ENCODE peak calls at places on chromosomes 13 and 19, in ten cellular contexts. V is adrenal gland, X is nephron progenitor cell, E is PC-3, F is epithelial cell of esophagus, N is body of pancreas, Z is mammary epithelial cell, S is endothelial cell, Y is heart left ventricle, C is heart right ventricle. W is an unnamed sample.

GRCh38 chr13:44493213-44493812 is 82.8 kb downstream of the TSC22D1 start:
- DNase-seq in V (no peak), X (no peak), E (no peak), F (no peak), N (no peak), Z (no peak), S (no peak), Y (no peak), C (no peak), W (no peak)

GRCh38 chr13:26051231-26052135 is at the start of gene SHISA2:
- DNase-seq in V (no peak), X (peak), E (peak), F (peak), N (peak), Z (peak), S (peak), Y (peak), C (no peak), W (no peak)

GRCh38 chr19:44968670-44969069 is 13.5 kb downstream of the CLPTM1 start:
- DNase-seq in V (no peak), X (no peak), E (no peak), F (no peak), N (no peak), Z (no peak), S (no peak), Y (no peak), C (no peak), W (no peak)

GRCh38 chr13:101916108-101916757 is 463.8 kb downstream of the ITGBL1 start:
- DNase-seq in V (no peak), X (peak), E (no peak), F (peak), N (peak), Z (peak), S (peak), Y (peak), C (no peak), W (no peak)

GRCh38 chr13:96020155-96020575 is 33.0 kb downstream of the UGGT2 start:
- DNase-seq in V (peak), X (peak), E (peak), F (peak), N (peak), Z (peak), S (peak), Y (no peak), C (peak), W (peak)

GRCh38 chr19:46748325-46749109 is 2.3 kb upstream of the STRN4 start:
- DNase-seq in V (peak), X (peak), E (peak), F (peak), N (peak), Z (no peak), S (peak), Y (no peak), C (peak), W (peak)

GRCh38 chr13:79870123-79870522 is 389.2 kb downstream of the NDFIP2 start:
- DNase-seq in V (no peak), X (no peak), E (no peak), F (peak), N (no peak), Z (no peak), S (no peak), Y (no peak), C (no peak), W (no peak)

GRCh38 chr19:53365899-53366493 is 491 bp downstream of the ZNF525 start:
- DNase-seq in V (no peak), X (peak), E (peak), F (peak), N (peak), Z (peak), S (peak), Y (no peak), C (no peak), W (peak)

GRCh38 chr13:88288326-88288725 is 617.2 kb downstream of the SLITRK5 start:
- DNase-seq in V (no peak), X (no peak), E (no peak), F (no peak), N (no peak), Z (no peak), S (no peak), Y (no peak), C (no peak), W (no peak)

GRCh38 chr13:40402931-40403412 is 263.5 kb downstream of the FOXO1 start:
- DNase-seq in V (no peak), X (no peak), E (peak), F (peak), N (no peak), Z (no peak), S (no peak), Y (no peak), C (no peak), W (peak)

GRCh38 chr13:71018544-71018943 is 848.5 kb downstream of the DACH1 start:
- DNase-seq in V (no peak), X (no peak), E (no peak), F (no peak), N (no peak), Z (no peak), S (no peak), Y (no peak), C (no peak), W (no peak)
- TF ChIP-seq CTCF in V (no peak), X (no peak), E (no peak), F (no peak), N (no peak), Z (no peak), S (no peak), Y (no peak), C (no peak), W (no peak)

DNA sequence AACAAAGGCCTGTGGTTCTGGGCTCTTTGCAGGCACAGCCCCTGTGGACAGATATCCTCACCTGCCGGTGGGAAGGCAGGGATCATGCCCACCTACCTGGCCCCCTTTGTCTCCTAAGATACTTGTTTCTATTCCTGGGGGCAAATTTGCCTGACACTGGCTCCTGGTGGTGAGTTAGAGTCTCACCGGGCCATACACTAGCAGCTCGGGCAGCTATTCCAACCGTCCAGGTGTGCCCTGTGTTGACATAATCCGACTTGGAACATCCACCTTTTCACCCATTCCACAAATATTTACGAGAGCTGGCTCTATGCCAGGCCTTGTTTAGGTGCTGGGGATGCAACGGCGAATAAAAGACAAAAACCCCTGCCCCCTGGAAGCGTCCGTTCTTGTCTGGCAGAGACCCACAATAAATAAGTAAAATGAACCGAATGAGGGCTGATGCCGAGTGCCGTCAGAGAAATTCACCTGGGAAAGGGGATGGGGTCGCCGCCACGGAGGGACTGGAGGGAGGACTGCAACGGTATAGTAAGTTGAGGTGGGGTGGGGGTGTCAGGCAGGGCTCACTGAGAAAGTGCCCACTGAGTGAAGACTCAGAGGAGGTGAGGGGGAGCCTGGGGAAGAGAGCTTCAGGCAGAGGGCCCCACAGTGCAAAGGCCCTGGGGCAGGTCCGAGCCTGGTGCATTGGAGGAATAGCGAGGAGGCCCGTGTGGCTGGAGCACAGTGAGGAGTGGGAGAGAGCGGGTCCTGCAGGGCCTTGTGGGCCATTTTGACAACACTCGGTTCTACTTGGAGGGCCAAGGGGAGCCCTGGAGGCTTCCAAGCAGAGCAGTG is 43.2 kb upstream of the RANBP3 start:
- DNase-seq in V (no peak), X (no peak), E (peak), F (peak), N (peak), Z (no peak), S (no peak), Y (no peak), C (no peak), W (no peak)
- TF ChIP-seq CTCF in V (no peak), X (no peak), E (peak), F (no peak), N (no peak), Z (no peak), S (no peak), Y (no peak), C (no peak), W (no peak)

GRCh38 chr13:98541701-98542203 is 35.2 kb downstream of the STK24 start:
- DNase-seq in V (peak), X (no peak), E (no peak), F (no peak), N (no peak), Z (no peak), S (no peak), Y (no peak), C (no peak), W (peak)
- TF ChIP-seq CTCF in V (peak), X (no peak), E (no peak), F (no peak), N (no peak), Z (no peak), S (peak), Y (no peak), C (no peak), W (peak)

GRCh38 chr13:37429976-37430375 is 168.6 kb downstream of the POSTN start:
- DNase-seq in V (no peak), X (no peak), E (no peak), F (peak), N (no peak), Z (peak), S (no peak), Y (no peak), C (no peak), W (peak)

DNA sequence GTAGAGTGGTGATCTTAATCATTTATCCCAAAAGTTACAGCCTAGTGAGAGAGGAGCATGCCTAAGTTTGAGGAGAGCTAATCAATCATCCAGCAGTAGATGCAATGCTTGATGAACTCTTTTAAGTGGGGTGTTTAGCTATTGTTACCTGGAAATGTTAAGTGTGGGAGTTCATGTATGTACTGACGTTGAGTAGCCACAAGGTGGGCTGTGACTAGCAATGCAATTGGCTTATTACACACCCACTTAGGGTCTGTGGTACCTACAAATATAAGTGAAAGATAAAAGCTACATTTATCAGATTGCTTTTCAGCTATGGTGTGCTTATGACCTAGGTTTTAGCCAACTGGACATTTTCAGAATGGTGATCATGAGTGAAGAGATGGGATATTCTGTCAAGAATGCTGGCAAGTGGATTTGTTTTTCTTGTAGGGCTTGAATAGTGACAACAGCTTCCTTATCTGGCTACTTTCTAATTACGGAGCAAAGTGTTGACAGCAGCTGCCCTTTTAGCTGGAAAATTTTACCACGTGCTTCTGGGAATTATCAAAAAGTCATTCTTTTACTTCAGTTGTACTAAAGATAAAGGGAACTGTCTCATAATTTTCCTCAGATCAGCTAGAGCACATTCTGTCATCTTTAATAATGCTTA is 170.6 kb downstream of the POSTN start:
- DNase-seq in V (no peak), X (no peak), E (no peak), F (no peak), N (no peak), Z (no peak), S (no peak), Y (no peak), C (peak), W (no peak)
- TF ChIP-seq CTCF in V (no peak), X (no peak), E (peak), F (no peak), N (no peak), Z (no peak), S (no peak), Y (no peak), C (no peak), W (peak)

GRCh38 chr19:49664171-49665070 is 1.2 kb downstream of the IRF3 start:
- DNase-seq in V (peak), X (peak), E (peak), F (peak), N (peak), Z (peak), S (peak), Y (peak), C (peak), W (peak)

GRCh38 chr19:49663224-49663623 is 2.4 kb downstream of the IRF3 start:
- DNase-seq in V (no peak), X (no peak), E (no peak), F (no peak), N (no peak), Z (no peak), S (no peak), Y (peak), C (no peak), W (no peak)

GRCh38 chr19:49667473-49667872 is 1.7 kb downstream of the BCL2L12 start:
- DNase-seq in V (no peak), X (no peak), E (no peak), F (no peak), N (no peak), Z (no peak), S (no peak), Y (no peak), C (no peak), W (no peak)

GRCh38 chr19:49665301-49666119 is at the start of the genes BCL2L12 and IRF3:
- DNase-seq in V (peak), X (peak), E (peak), F (peak), N (peak), Z (peak), S (peak), Y (peak), C (peak), W (peak)

GRCh38 chr19:49666120-49666444 is 349 bp downstream of the BCL2L12 start:
- DNase-seq in V (no peak), X (no peak), E (no peak), F (no peak), N (no peak), Z (no peak), S (no peak), Y (no peak), C (no peak), W (no peak)
- TF ChIP-seq CTCF in V (peak), X (no peak), E (no peak), F (no peak), N (no peak), Z (no peak), S (no peak), Y (no peak), C (no peak), W (peak)

GRCh38 chr19:3656747-3657394 is 30.3 kb upstream of the CACTIN start:
- DNase-seq in V (no peak), X (no peak), E (peak), F (peak), N (no peak), Z (peak), S (no peak), Y (no peak), C (no peak), W (no peak)
- TF ChIP-seq CTCF in V (no peak), X (no peak), E (peak), F (no peak), N (no peak), Z (no peak), S (no peak), Y (no peak), C (no peak), W (peak)

GRCh38 chr19:57103573-57104277 is 16.1 kb upstream of the USP29 start:
- DNase-seq in V (peak), X (peak), E (peak), F (peak), N (peak), Z (peak), S (peak), Y (peak), C (peak), W (peak)
- TF ChIP-seq CTCF in V (peak), X (peak), E (peak), F (peak), N (peak), Z (peak), S (peak), Y (peak), C (peak), W (peak)